ENCODE peak calls at places on chromosomes 7 and 10, in seven cellular contexts. One of them, this sample, is unnamed.

GRCh38 chr7:79459381-79459780 is 5.9 kb upstream of the MAGI2 start:
- DNase-seq in AG04450: no peak
- DNase-seq in tibial artery: peak
- DNase-seq in astrocyte of the spinal cord: no peak
- DNase-seq in IMR-90: peak
- DNase-seq in neural progenitor cell: no peak
- DNase-seq in brain microvascular endothelial cell: no peak
- DNase-seq in this sample: no peak

GRCh38 chr10:80104066-80104926 is 25.8 kb downstream of the TMEM254 start:
- DNase-seq in AG04450: peak
- DNase-seq in tibial artery: no peak
- DNase-seq in IMR-90: peak
- DNase-seq in astrocyte of the spinal cord: peak
- DNase-seq in brain microvascular endothelial cell: peak
- DNase-seq in neural progenitor cell: no peak
- DNase-seq in this sample: no peak

GRCh38 chr7:25731035-25731880 is 420.7 kb upstream of the NFE2L3 start:
- DNase-seq in tibial artery: no peak
- DNase-seq in brain microvascular endothelial cell: no peak
- DNase-seq in neural progenitor cell: no peak
- DNase-seq in AG04450: no peak
- DNase-seq in astrocyte of the spinal cord: no peak
- DNase-seq in IMR-90: no peak
- DNase-seq in this sample: no peak

GRCh38 chr7:27883726-27884125 is 143.8 kb downstream of the TAX1BP1 start:
- DNase-seq in astrocyte of the spinal cord: peak
- DNase-seq in IMR-90: peak
- DNase-seq in AG04450: no peak
- DNase-seq in brain microvascular endothelial cell: peak
- DNase-seq in neural progenitor cell: no peak
- DNase-seq in tibial artery: no peak
- DNase-seq in this sample: no peak

GRCh38 chr10:127553431-127553830 is 4.3 kb downstream of the NPS start:
- DNase-seq in IMR-90: no peak
- DNase-seq in astrocyte of the spinal cord: no peak
- DNase-seq in tibial artery: no peak
- DNase-seq in brain microvascular endothelial cell: no peak
- DNase-seq in neural progenitor cell: no peak
- DNase-seq in AG04450: no peak
- DNase-seq in this sample: no peak

GRCh38 chr10:119281581-119282071 is 74.3 kb downstream of the GRK5 start:
- DNase-seq in brain microvascular endothelial cell: no peak
- DNase-seq in astrocyte of the spinal cord: peak
- DNase-seq in IMR-90: no peak
- DNase-seq in AG04450: no peak
- DNase-seq in tibial artery: peak
- DNase-seq in neural progenitor cell: no peak
- DNase-seq in this sample: no peak

GRCh38 chr7:21013765-21014502 is 227.2 kb upstream of the SP8 start:
- DNase-seq in brain microvascular endothelial cell: no peak
- DNase-seq in AG04450: no peak
- DNase-seq in IMR-90: no peak
- DNase-seq in tibial artery: no peak
- DNase-seq in neural progenitor cell: no peak
- DNase-seq in astrocyte of the spinal cord: no peak
- DNase-seq in this sample: no peak

GRCh38 chr7:157645539-157645938 is 308.7 kb downstream of the DNAJB6 start:
- DNase-seq in tibial artery: peak
- DNase-seq in brain microvascular endothelial cell: no peak
- DNase-seq in AG04450: no peak
- DNase-seq in astrocyte of the spinal cord: no peak
- DNase-seq in neural progenitor cell: no peak
- DNase-seq in IMR-90: no peak
- DNase-seq in this sample: no peak

DNA sequence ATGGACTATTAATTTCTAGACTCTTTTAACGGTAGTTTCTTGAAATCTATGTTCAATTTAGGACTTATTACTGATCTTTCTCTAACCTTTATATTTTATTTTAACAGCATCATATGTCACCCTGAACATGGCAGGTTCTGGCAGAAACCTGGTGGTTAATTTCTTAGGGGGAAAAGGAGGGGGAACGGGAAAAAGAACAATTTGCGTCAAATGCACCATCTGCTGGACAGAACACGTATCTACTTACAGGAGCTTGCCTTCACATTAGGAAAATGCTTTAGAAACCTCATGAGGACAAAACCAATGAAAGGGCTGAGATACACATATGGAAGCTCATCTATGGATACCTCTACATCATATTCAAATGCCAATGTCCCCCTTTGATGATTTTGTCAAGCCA is 171.3 kb downstream of the GRM3 start:
- DNase-seq in IMR-90: no peak
- DNase-seq in brain microvascular endothelial cell: no peak
- DNase-seq in neural progenitor cell: peak
- DNase-seq in AG04450: no peak
- DNase-seq in tibial artery: no peak
- DNase-seq in astrocyte of the spinal cord: peak
- DNase-seq in this sample: no peak
- TF ChIP-seq CTCF in IMR-90: peak
- TF ChIP-seq CTCF in brain microvascular endothelial cell: peak
- TF ChIP-seq CTCF in neural progenitor cell: peak
- TF ChIP-seq CTCF in AG04450: peak
- TF ChIP-seq CTCF in tibial artery: no peak
- TF ChIP-seq CTCF in astrocyte of the spinal cord: peak
- TF ChIP-seq CTCF in this sample: peak

DNA sequence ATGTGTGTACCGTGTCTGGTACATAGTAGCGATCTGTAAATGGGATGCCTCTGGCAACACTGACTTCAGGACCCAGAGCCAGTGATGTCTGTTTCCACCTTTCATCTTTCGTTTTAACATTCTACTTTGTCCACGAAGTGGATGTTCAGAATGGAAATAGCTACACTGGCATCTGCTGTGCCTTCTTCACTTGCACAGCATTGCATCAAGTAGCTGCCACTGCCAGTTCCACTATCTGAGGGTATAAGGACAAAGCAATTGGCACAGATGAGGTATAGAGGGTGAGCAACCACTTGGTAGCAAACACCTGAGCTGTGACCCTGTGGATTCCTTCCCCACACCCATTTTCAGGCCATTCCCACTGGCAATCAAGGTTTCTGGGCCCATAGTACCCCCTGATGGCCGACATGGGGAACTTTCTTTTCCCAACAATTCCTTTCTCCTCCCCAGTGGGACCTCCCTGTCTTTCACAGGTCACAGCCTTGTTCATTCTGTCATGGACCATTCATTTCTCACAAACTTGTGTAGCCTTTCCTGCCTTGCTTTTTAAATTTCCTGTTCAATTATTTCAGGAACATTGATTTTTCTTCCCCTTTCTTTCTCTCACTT is 4.0 kb downstream of the ITGA8 start:
- DNase-seq in astrocyte of the spinal cord: peak
- DNase-seq in brain microvascular endothelial cell: peak
- DNase-seq in tibial artery: no peak
- DNase-seq in neural progenitor cell: peak
- DNase-seq in AG04450: no peak
- DNase-seq in IMR-90: no peak
- DNase-seq in this sample: no peak
- TF ChIP-seq CTCF in astrocyte of the spinal cord: peak
- TF ChIP-seq CTCF in brain microvascular endothelial cell: peak
- TF ChIP-seq CTCF in tibial artery: peak
- TF ChIP-seq CTCF in neural progenitor cell: peak
- TF ChIP-seq CTCF in AG04450: peak
- TF ChIP-seq CTCF in IMR-90: peak
- TF ChIP-seq CTCF in this sample: peak

GRCh38 chr10:132755166-132755711 is 30.7 kb downstream of the NKX6-2 start:
- DNase-seq in tibial artery: no peak
- DNase-seq in IMR-90: no peak
- DNase-seq in neural progenitor cell: no peak
- DNase-seq in astrocyte of the spinal cord: no peak
- DNase-seq in brain microvascular endothelial cell: no peak
- DNase-seq in AG04450: no peak
- DNase-seq in this sample: no peak
- TF ChIP-seq CTCF in tibial artery: no peak
- TF ChIP-seq CTCF in IMR-90: no peak
- TF ChIP-seq CTCF in neural progenitor cell: no peak
- TF ChIP-seq CTCF in astrocyte of the spinal cord: no peak
- TF ChIP-seq CTCF in brain microvascular endothelial cell: no peak
- TF ChIP-seq CTCF in AG04450: no peak
- TF ChIP-seq CTCF in this sample: no peak

GRCh38 chr10:46544989-46545791 is 11.3 kb downstream of the GPRIN2 start:
- DNase-seq in AG04450: no peak
- DNase-seq in astrocyte of the spinal cord: no peak
- DNase-seq in neural progenitor cell: peak
- DNase-seq in tibial artery: peak
- DNase-seq in brain microvascular endothelial cell: no peak
- DNase-seq in IMR-90: no peak
- DNase-seq in this sample: peak
- TF ChIP-seq CTCF in AG04450: peak
- TF ChIP-seq CTCF in astrocyte of the spinal cord: peak
- TF ChIP-seq CTCF in neural progenitor cell: peak
- TF ChIP-seq CTCF in tibial artery: no peak
- TF ChIP-seq CTCF in brain microvascular endothelial cell: peak
- TF ChIP-seq CTCF in IMR-90: peak
- TF ChIP-seq CTCF in this sample: no peak

GRCh38 chr10:63724922-63725321 is 203.7 kb downstream of the REEP3 start:
- DNase-seq in brain microvascular endothelial cell: no peak
- DNase-seq in astrocyte of the spinal cord: no peak
- DNase-seq in tibial artery: no peak
- DNase-seq in neural progenitor cell: no peak
- DNase-seq in AG04450: no peak
- DNase-seq in IMR-90: no peak
- DNase-seq in this sample: no peak
- TF ChIP-seq CTCF in brain microvascular endothelial cell: peak
- TF ChIP-seq CTCF in astrocyte of the spinal cord: no peak
- TF ChIP-seq CTCF in tibial artery: no peak
- TF ChIP-seq CTCF in neural progenitor cell: peak
- TF ChIP-seq CTCF in AG04450: peak
- TF ChIP-seq CTCF in IMR-90: no peak
- TF ChIP-seq CTCF in this sample: no peak

This sample was measured in mesothelial cell of epicardium.